ENCODE peak calls at places on chromosomes 6 and 20, in seven cellular contexts. One of them, this sample, is unnamed.
A peak's percentile ranks its signal among the peaks of the same experiment; 100 is the strongest.

GRCh38 chr20:37774143-37774542 is 80.3 kb downstream of the CTNNBL1 start:
- DNase-seq in HepG2: no peak
- DNase-seq in HCT116: no peak
- DNase-seq in SK-N-SH: no peak
- DNase-seq in GM12878: no peak
- DNase-seq in K562: no peak
- DNase-seq in H1: no peak
- DNase-seq in this sample: no peak

GRCh38 chr6:163717106-163717764 is 302.7 kb downstream of the QKI start:
- DNase-seq in HepG2: no peak
- DNase-seq in HCT116: no peak
- DNase-seq in SK-N-SH: no peak
- DNase-seq in GM12878: no peak
- DNase-seq in K562: no peak
- DNase-seq in H1: no peak
- DNase-seq in this sample: no peak

GRCh38 chr6:11253594-11253993 is 21.1 kb upstream of the NEDD9 start:
- DNase-seq in HepG2: no peak
- DNase-seq in HCT116: no peak
- DNase-seq in SK-N-SH: no peak
- DNase-seq in GM12878: no peak
- DNase-seq in K562: no peak
- DNase-seq in H1: no peak
- DNase-seq in this sample: no peak

GRCh38 chr20:1313236-1313964 is 15.5 kb downstream of the SDCBP2 start:
- DNase-seq in HepG2: peak; percentile 71
- DNase-seq in HCT116: peak; percentile 49
- DNase-seq in SK-N-SH: peak; percentile 93
- DNase-seq in GM12878: no peak
- DNase-seq in K562: peak; percentile 71
- DNase-seq in H1: no peak
- DNase-seq in this sample: peak; percentile 72

GRCh38 chr20:38840053-38840893 is 34.8 kb downstream of the PPP1R16B start:
- DNase-seq in HepG2: no peak
- DNase-seq in HCT116: no peak
- DNase-seq in SK-N-SH: no peak
- DNase-seq in GM12878: no peak
- DNase-seq in K562: peak; percentile 52
- DNase-seq in H1: no peak
- DNase-seq in this sample: no peak

GRCh38 chr20:40497781-40498691 is 191.0 kb downstream of the MAFB start:
- DNase-seq in HepG2: no peak
- DNase-seq in HCT116: no peak
- DNase-seq in SK-N-SH: no peak
- DNase-seq in GM12878: peak; percentile 7
- DNase-seq in K562: peak; percentile 17
- DNase-seq in H1: no peak
- DNase-seq in this sample: no peak

GRCh38 chr6:21163110-21163837 is 430.3 kb upstream of the SOX4 start:
- DNase-seq in HepG2: no peak
- DNase-seq in HCT116: peak; percentile 6
- DNase-seq in SK-N-SH: no peak
- DNase-seq in GM12878: no peak
- DNase-seq in K562: peak; percentile 48
- DNase-seq in H1: no peak
- DNase-seq in this sample: no peak

GRCh38 chr20:21090112-21090737 is 15.9 kb downstream of the LINC00237 start:
- DNase-seq in HepG2: no peak
- DNase-seq in HCT116: no peak
- DNase-seq in SK-N-SH: no peak
- DNase-seq in GM12878: no peak
- DNase-seq in K562: no peak
- DNase-seq in H1: no peak
- DNase-seq in this sample: no peak

GRCh38 chr20:41670631-41671030 is 52.5 kb upstream of the CHD6 start:
- DNase-seq in HepG2: no peak
- DNase-seq in HCT116: no peak
- DNase-seq in SK-N-SH: no peak
- DNase-seq in GM12878: no peak
- DNase-seq in K562: no peak
- DNase-seq in H1: no peak
- DNase-seq in this sample: no peak

GRCh38 chr6:168031411-168032382 is 34.2 kb downstream of the KIF25 start:
- DNase-seq in HepG2: no peak
- DNase-seq in HCT116: no peak
- DNase-seq in SK-N-SH: no peak
- DNase-seq in GM12878: no peak
- DNase-seq in K562: no peak
- DNase-seq in H1: no peak
- DNase-seq in this sample: no peak

GRCh38 chr6:141105481-141105880 is 1027.2 kb upstream of the GJE1 start:
- DNase-seq in HepG2: no peak
- DNase-seq in HCT116: no peak
- DNase-seq in SK-N-SH: no peak
- DNase-seq in GM12878: no peak
- DNase-seq in K562: no peak
- DNase-seq in H1: peak; percentile 75
- DNase-seq in this sample: peak; percentile 30

GRCh38 chr6:138161118-138161433 is 663 bp upstream of the ARFGEF3 start:
- DNase-seq in HepG2: no peak
- DNase-seq in HCT116: no peak
- DNase-seq in SK-N-SH: no peak
- DNase-seq in GM12878: no peak
- DNase-seq in K562: no peak
- DNase-seq in H1: no peak
- DNase-seq in this sample: no peak

GRCh38 chr6:37830225-37830624 is 10.7 kb downstream of the ZFAND3 start:
- DNase-seq in HepG2: no peak
- DNase-seq in HCT116: no peak
- DNase-seq in SK-N-SH: no peak
- DNase-seq in GM12878: no peak
- DNase-seq in K562: no peak
- DNase-seq in H1: no peak
- DNase-seq in this sample: no peak

GRCh38 chr6:1438471-1438881 is 49.1 kb downstream of the FOXF2 start:
- DNase-seq in HepG2: no peak
- DNase-seq in HCT116: no peak
- DNase-seq in SK-N-SH: no peak
- DNase-seq in GM12878: no peak
- DNase-seq in K562: no peak
- DNase-seq in H1: no peak
- DNase-seq in this sample: no peak

GRCh38 chr20:35305682-35306556 is 13.7 kb upstream of the FAM83C start:
- DNase-seq in HepG2: peak; percentile 92
- DNase-seq in HCT116: peak; percentile 97
- DNase-seq in SK-N-SH: no peak
- DNase-seq in GM12878: no peak
- DNase-seq in K562: peak; percentile 85
- DNase-seq in H1: no peak
- DNase-seq in this sample: no peak

GRCh38 chr20:50322703-50323131 is 132.1 kb downstream of the CEBPB start:
- DNase-seq in HepG2: no peak
- DNase-seq in HCT116: no peak
- DNase-seq in SK-N-SH: no peak
- DNase-seq in GM12878: no peak
- DNase-seq in K562: no peak
- DNase-seq in H1: no peak
- DNase-seq in this sample: no peak

GRCh38 chr20:50323209-50323608 is 132.6 kb downstream of the CEBPB start:
- DNase-seq in HepG2: no peak
- DNase-seq in HCT116: no peak
- DNase-seq in SK-N-SH: no peak
- DNase-seq in GM12878: no peak
- DNase-seq in K562: no peak
- DNase-seq in H1: no peak
- DNase-seq in this sample: no peak

GRCh38 chr20:50321797-50322480 is 131.3 kb downstream of the CEBPB start:
- DNase-seq in HepG2: no peak
- DNase-seq in HCT116: no peak
- DNase-seq in SK-N-SH: peak; percentile 12
- DNase-seq in GM12878: no peak
- DNase-seq in K562: no peak
- DNase-seq in H1: no peak
- DNase-seq in this sample: no peak

GRCh38 chr20:50320005-50320909 is 129.6 kb downstream of the CEBPB start:
- DNase-seq in HepG2: no peak
- DNase-seq in HCT116: no peak
- DNase-seq in SK-N-SH: peak; percentile 6
- DNase-seq in GM12878: no peak
- DNase-seq in K562: no peak
- DNase-seq in H1: no peak
- DNase-seq in this sample: no peak

GRCh38 chr20:50320910-50321796 is 130.5 kb downstream of the CEBPB start:
- DNase-seq in HepG2: peak; percentile 85
- DNase-seq in HCT116: peak; percentile 54
- DNase-seq in SK-N-SH: peak; percentile 69
- DNase-seq in GM12878: no peak
- DNase-seq in K562: peak; percentile 91
- DNase-seq in H1: peak; percentile 59
- DNase-seq in this sample: peak; percentile 81
- TF ChIP-seq JUND in HepG2: peak; percentile 86
- TF ChIP-seq JUND in HCT116: peak; percentile 63
- TF ChIP-seq JUND in SK-N-SH: peak; percentile 45
- TF ChIP-seq JUND in GM12878: no peak
- TF ChIP-seq JUND in K562: peak; percentile 85
- TF ChIP-seq JUND in H1: peak; percentile 71
- TF ChIP-seq JUND in this sample: no peak

DNA sequence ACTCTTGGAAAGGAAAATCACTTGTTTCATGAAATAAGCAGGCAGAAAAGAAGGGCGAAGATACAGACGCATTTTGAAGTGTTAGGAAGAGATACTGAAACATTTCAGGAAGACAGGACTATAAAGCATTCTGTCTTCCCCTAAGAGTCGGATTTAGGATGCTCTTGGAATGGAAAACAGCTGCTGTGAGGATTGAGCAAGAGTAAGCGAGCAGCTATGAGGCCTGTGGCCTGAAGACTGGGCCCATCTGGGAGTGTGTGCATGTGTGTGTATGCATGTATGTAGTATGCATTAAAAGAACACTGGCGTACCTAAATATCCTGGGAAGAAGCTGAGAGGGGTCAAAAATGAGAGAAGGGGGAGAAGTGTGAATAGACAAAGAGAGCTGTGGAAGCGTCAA is 83.6 kb downstream of the SIM1 start:
- DNase-seq in HepG2: no peak
- DNase-seq in HCT116: no peak
- DNase-seq in SK-N-SH: no peak
- DNase-seq in GM12878: no peak
- DNase-seq in K562: no peak
- DNase-seq in H1: no peak
- DNase-seq in this sample: no peak
- TF ChIP-seq JUND in HepG2: no peak
- TF ChIP-seq JUND in HCT116: no peak
- TF ChIP-seq JUND in SK-N-SH: no peak
- TF ChIP-seq JUND in GM12878: no peak
- TF ChIP-seq JUND in K562: no peak
- TF ChIP-seq JUND in H1: no peak
- TF ChIP-seq JUND in this sample: no peak

DNA sequence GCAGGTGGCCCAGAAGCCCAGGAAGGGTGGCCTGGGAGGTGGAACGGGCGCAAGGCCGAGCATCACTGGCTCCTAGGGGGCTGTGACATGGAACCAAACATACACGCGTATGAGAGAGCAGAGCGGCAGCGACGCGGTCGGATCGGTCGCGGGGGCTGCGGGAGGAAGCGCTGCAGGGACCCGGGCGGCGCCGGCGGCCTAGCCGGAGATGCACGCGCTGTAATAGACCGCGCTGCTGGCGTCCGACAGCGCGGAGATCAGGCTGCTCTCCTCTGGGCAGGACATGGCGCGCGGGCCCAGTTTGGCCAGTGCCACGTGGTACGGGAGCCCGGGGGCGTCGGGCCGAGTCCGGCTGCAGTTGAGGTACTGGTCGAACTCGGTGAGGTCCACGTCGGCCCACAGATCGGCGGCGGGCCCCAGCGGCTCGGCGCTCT is 1.5 kb downstream of the SOX18 start:
- DNase-seq in HepG2: no peak
- DNase-seq in HCT116: no peak
- DNase-seq in SK-N-SH: no peak
- DNase-seq in GM12878: no peak
- DNase-seq in K562: no peak
- DNase-seq in H1: no peak
- DNase-seq in this sample: no peak
- TF ChIP-seq JUND in HepG2: no peak
- TF ChIP-seq JUND in HCT116: no peak
- TF ChIP-seq JUND in SK-N-SH: no peak
- TF ChIP-seq JUND in GM12878: no peak
- TF ChIP-seq JUND in K562: no peak
- TF ChIP-seq JUND in H1: no peak
- TF ChIP-seq JUND in this sample: no peak

GRCh38 chr6:90730191-90730673 is 143.4 kb upstream of the MAP3K7 start:
- DNase-seq in HepG2: no peak
- DNase-seq in HCT116: no peak
- DNase-seq in SK-N-SH: no peak
- DNase-seq in GM12878: peak; percentile 13
- DNase-seq in K562: no peak
- DNase-seq in H1: no peak
- DNase-seq in this sample: no peak
- TF ChIP-seq JUND in HepG2: no peak
- TF ChIP-seq JUND in HCT116: no peak
- TF ChIP-seq JUND in SK-N-SH: no peak
- TF ChIP-seq JUND in GM12878: no peak
- TF ChIP-seq JUND in K562: no peak
- TF ChIP-seq JUND in H1: no peak
- TF ChIP-seq JUND in this sample: no peak

This sample was measured in T47D.